ENCODE peak calls at places on chromosomes 16 and 17, in four cellular contexts. V is body of pancreas, Y is A549, R is IMR-90. M is an unnamed sample.

GRCh38 chr16:17327671-17328335 is 143.0 kb downstream of the XYLT1 start:
- DNase-seq in V (no peak), Y (no peak), R (peak), M (no peak)

GRCh38 chr16:66553223-66553622 is 847 bp downstream of the CKLF start:
- DNase-seq in V (no peak), Y (no peak), R (no peak), M (no peak)

GRCh38 chr16:72991211-72991610 is 56.7 kb downstream of the ZFHX3 start:
- DNase-seq in V (no peak), Y (no peak), R (no peak), M (no peak)

GRCh38 chr16:4200781-4201137 is 41.1 kb downstream of the SRL start:
- DNase-seq in V (no peak), Y (no peak), R (peak), M (no peak)

GRCh38 chr17:57271821-57272220 is 15.5 kb downstream of the MSI2 start:
- DNase-seq in V (no peak), Y (no peak), R (no peak), M (no peak)

GRCh38 chr16:27430923-27431484 is 29.0 kb downstream of the IL21R start:
- DNase-seq in V (no peak), Y (no peak), R (peak), M (no peak)

GRCh38 chr16:12191102-12191501 is 214.6 kb downstream of the SNX29 start:
- DNase-seq in V (no peak), Y (no peak), R (no peak), M (no peak)

GRCh38 chr16:69438465-69438864 is 14.0 kb downstream of the CYB5B start:
- DNase-seq in V (no peak), Y (no peak), R (no peak), M (no peak)

GRCh38 chr16:28168991-28169554 is 42.7 kb downstream of the XPO6 start:
- DNase-seq in V (no peak), Y (no peak), R (no peak), M (no peak)

GRCh38 chr17:13346996-13347762 is 254.6 kb downstream of the HS3ST3A1 start:
- DNase-seq in V (no peak), Y (peak), R (peak), M (no peak)

GRCh38 chr16:57600048-57600835 is 28.2 kb upstream of the ADGRG1 start:
- DNase-seq in V (peak), Y (peak), R (peak), M (no peak)

GRCh38 chr17:83029571-83029970 is 49.8 kb upstream of the METRNL start:
- DNase-seq in V (no peak), Y (no peak), R (no peak), M (no peak)

GRCh38 chr17:27848941-27849340 is 44.2 kb downstream of the LYRM9 start:
- DNase-seq in V (no peak), Y (no peak), R (no peak), M (no peak)

GRCh38 chr17:28963212-28963611 is 11.9 kb upstream of the PHF12 start:
- DNase-seq in V (no peak), Y (no peak), R (peak), M (no peak)
- TF ChIP-seq POLR2A in V (no peak), Y (no peak), R (no peak), M (no peak)

GRCh38 chr17:80147035-80147939 is at the start of gene EIF4A3:
- DNase-seq in V (peak), Y (peak), R (peak), M (peak)
- TF ChIP-seq POLR2A in V (peak), Y (peak), R (peak), M (peak)

DNA sequence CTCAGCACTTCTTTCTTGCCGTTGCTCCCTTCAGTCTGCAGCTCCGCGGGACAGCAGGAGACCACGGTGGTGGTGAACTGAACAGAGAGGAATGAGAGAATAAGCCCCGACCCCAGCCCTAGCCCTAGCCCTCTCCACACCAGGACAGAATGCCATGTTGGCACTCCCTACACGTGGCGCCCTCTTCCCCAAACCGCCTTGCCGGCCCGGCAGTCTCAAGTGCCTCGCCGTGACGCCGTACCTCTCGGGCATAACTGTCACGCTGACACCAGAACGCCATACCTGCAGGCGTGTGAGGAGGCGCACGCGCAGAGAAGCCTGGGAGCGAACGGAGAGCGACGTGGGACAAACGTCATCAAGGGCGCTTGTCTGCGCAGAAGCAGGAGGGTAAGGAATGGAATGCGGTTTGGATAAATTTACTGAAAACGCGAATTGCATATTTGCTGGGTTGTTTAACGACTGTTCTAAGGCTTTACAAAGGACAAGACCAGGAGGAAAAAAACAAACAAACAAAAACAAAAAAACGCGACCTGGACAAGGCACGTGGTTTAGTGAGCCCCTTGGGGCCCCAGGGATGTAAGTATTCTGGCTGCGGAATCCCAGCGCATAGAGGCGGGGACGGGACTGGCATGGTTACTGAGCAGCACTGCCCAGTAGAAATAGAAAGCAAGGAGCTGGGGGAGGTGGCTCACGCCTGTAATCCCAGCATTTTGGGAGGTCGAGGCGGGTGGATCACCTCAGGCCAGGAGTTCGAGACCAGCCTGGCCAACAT is at the start of gene AARSD1:
- DNase-seq in V (peak), Y (peak), R (peak), M (peak)
- TF ChIP-seq POLR2A in V (peak), Y (peak), R (peak), M (peak)

DNA sequence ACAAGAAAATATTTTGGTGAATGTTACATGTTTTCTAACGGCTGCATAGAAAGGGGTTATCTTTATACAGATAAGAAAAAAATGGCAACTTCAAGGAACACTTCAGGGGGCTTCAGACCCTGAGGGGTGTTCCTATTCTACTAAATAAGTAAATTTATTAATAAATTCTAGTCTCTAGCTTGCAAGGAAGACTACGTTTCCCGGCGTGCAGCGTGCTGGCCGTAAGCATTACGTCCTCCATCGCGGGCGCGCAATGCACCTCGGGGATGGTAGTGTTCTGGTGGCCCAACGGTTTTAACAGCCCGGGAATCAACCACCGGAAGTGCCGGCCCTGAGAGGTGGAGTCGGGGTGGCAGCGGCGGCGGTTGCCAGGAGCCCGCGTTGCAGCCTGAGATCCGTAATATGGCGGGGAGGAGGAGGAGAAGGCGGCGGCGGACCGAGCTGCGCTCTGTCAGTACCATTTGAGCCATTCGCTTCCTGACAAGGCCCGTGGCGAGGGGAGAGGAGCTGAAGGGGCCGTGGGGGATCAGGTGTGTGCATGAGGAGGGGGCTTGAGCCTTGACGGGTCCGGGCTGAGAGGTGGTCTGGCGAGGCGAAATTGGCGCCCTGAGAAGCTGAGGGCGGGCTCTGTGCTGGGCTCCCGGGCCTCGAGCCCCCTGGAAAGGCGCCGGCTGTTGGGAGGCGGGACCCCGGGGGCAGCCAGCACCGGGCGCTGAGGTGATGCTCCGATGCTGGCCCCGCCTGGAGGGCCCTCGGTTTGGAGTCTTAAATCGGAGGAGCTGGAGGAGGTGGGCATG is at the start of gene CCP110:
- DNase-seq in V (peak), Y (peak), R (peak), M (peak)
- TF ChIP-seq POLR2A in V (peak), Y (peak), R (peak), M (peak)

GRCh38 chr17:8436169-8436932 is 667 bp downstream of the NDEL1 start:
- DNase-seq in V (peak), Y (peak), R (peak), M (peak)
- TF ChIP-seq POLR2A in V (no peak), Y (no peak), R (peak), M (no peak)

GRCh38 chr17:81346908-81347349 is 48.3 kb upstream of the BAHCC1 start:
- DNase-seq in V (no peak), Y (no peak), R (no peak), M (no peak)

GRCh38 chr17:81347437-81347836 is 47.8 kb upstream of the BAHCC1 start:
- DNase-seq in V (no peak), Y (no peak), R (no peak), M (no peak)

GRCh38 chr17:81345211-81346089 is 49.8 kb upstream of the BAHCC1 start:
- DNase-seq in V (peak), Y (peak), R (peak), M (peak)

GRCh38 chr17:81348097-81349055 is 46.9 kb upstream of the BAHCC1 start:
- DNase-seq in V (peak), Y (no peak), R (no peak), M (no peak)

DNA sequence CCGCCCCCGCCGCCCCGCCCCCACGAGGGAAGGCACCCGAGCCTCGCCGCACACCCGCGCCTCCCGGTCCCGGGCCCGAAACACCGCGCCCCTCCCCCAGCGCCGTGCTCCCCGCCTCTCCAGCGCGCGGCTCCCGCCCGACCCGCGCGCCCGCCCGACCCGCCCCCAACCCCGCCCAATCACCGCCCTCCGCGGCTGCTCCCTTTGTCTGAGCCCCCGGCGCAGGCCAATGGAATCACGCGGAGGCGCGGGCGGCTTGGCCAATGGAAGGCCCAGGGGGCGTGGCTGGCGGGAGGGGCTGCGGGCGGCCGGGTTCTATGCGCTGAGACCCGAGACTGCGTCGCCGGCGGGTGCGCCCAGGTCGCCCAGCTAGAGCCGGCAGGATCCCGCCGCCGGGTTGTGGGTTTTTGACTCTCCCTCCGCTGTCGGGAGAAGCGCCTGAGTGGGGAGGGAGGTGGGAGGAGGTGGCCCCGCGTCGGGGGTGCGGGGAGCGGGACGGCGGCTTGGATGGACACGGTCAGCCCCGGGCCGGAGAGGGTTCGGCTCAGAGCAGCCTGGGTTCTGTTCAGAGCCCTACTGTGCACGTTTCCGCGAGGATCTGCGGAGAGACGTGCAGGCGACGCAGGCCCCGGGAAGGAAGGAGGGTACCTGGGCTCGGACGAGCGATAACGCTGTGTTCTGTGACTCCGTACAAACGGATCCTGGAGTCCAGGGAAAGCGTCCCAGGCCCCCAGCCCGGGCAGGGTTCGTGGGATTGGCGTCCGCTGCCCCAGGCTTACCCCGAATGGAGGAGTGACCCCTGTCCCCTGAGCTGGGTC is 49.0 kb upstream of the BAHCC1 start:
- DNase-seq in V (peak), Y (peak), R (peak), M (peak)
- TF ChIP-seq POLR2A in V (peak), Y (peak), R (peak), M (no peak)

GRCh38 chr17:16251043-16251442 is 34.0 kb downstream of the PIGL start:
- DNase-seq in V (no peak), Y (no peak), R (no peak), M (no peak)

GRCh38 chr17:16259926-16260325 is 42.9 kb downstream of the PIGL start:
- DNase-seq in V (no peak), Y (no peak), R (no peak), M (no peak)

GRCh38 chr17:16258916-16259315 is 41.9 kb downstream of the PIGL start:
- DNase-seq in V (no peak), Y (no peak), R (peak), M (no peak)

GRCh38 chr17:16251556-16251955 is 34.5 kb downstream of the PIGL start:
- DNase-seq in V (no peak), Y (no peak), R (no peak), M (no peak)

GRCh38 chr17:16255481-16255901 is 38.5 kb downstream of the PIGL start:
- DNase-seq in V (peak), Y (no peak), R (peak), M (no peak)
- TF ChIP-seq POLR2A in V (peak), Y (no peak), R (no peak), M (no peak)

GRCh38 chr16:20741555-20742285 is at the start of gene THUMPD1:
- DNase-seq in V (peak), Y (peak), R (peak), M (peak)

GRCh38 chr16:20744922-20745440 is 3.4 kb upstream of the THUMPD1 start:
- DNase-seq in V (no peak), Y (no peak), R (no peak), M (no peak)

GRCh38 chr16:20743591-20743990 is 2.0 kb upstream of the THUMPD1 start:
- DNase-seq in V (no peak), Y (no peak), R (no peak), M (no peak)

GRCh38 chr16:20740007-20740883 is 1.4 kb downstream of the THUMPD1 start:
- DNase-seq in V (peak), Y (peak), R (no peak), M (no peak)

GRCh38 chr16:20740901-20741491 is 622 bp downstream of the THUMPD1 start:
- DNase-seq in V (peak), Y (peak), R (peak), M (peak)
- TF ChIP-seq POLR2A in V (no peak), Y (no peak), R (peak), M (no peak)

GRCh38 chr16:81936209-81936608 is 75.1 kb downstream of the SDR42E1 start:
- DNase-seq in V (no peak), Y (no peak), R (no peak), M (no peak)
- TF ChIP-seq POLR2A in V (no peak), Y (no peak), R (no peak), M (no peak)

M was measured in GM12892.